ENCODE peak calls at places on chromosome 12, in nine cellular contexts. E, A, I, Z, O, G, X, J and M are unnamed samples.
A peak's percentile ranks its signal among the peaks of the same experiment; 100 is the strongest.

GRCh38 chr12:58633479-58633878 is 286.8 kb downstream of the LRIG3 start:
- DNase-seq in E (no peak), A (peak; percentile 80), I (no peak), Z (no peak), O (no peak), G (no peak), X (no peak), J (no peak), M (no peak)

GRCh38 chr12:90628213-90628612 is 326.8 kb downstream of the CCER1 start:
- DNase-seq in E (no peak), A (peak; percentile 1), I (no peak), Z (no peak), O (no peak), G (no peak), X (no peak), J (no peak), M (no peak)

GRCh38 chr12:58775396-58775795 is 144.9 kb downstream of the LRIG3 start:
- DNase-seq in E (no peak), A (no peak), I (no peak), Z (no peak), O (no peak), G (no peak), X (no peak), J (no peak), M (no peak)

GRCh38 chr12:54074308-54074707 is 20.7 kb downstream of the HOXC4 start:
- DNase-seq in E (no peak), A (no peak), I (no peak), Z (no peak), O (peak; percentile 17), G (no peak), X (no peak), J (no peak), M (no peak)

GRCh38 chr12:27779416-27779815 is 617 bp upstream of the KLHL42 start:
- DNase-seq in E (no peak), A (no peak), I (no peak), Z (peak; percentile 14), O (peak; percentile 41), G (no peak), X (no peak), J (no peak), M (no peak)

GRCh38 chr12:132459270-132459669 is 30.7 kb upstream of the FBRSL1 start:
- DNase-seq in E (no peak), A (no peak), I (no peak), Z (no peak), O (no peak), G (no peak), X (no peak), J (no peak), M (no peak)

GRCh38 chr12:75480469-75480949 is at the start of gene GLIPR1:
- DNase-seq in E (peak; percentile 99), A (peak; percentile 99), I (no peak), Z (peak; percentile 68), O (no peak), G (peak; percentile 54), X (peak; percentile 52), J (peak; percentile 82), M (peak; percentile 89)

GRCh38 chr12:45348986-45349385 is 133.1 kb downstream of the ANO6 start:
- DNase-seq in E (no peak), A (no peak), I (no peak), Z (no peak), O (no peak), G (no peak), X (no peak), J (no peak), M (no peak)

GRCh38 chr12:99767809-99768208 is 120.3 kb downstream of the GARIN6 start:
- DNase-seq in E (peak; percentile 34), A (peak; percentile 1), I (peak; percentile 7), Z (no peak), O (peak; percentile 53), G (no peak), X (no peak), J (no peak), M (no peak)

GRCh38 chr12:54588110-54588831 is at the start of gene PPP1R1A:
- DNase-seq in E (no peak), A (no peak), I (no peak), Z (peak; percentile 12), O (peak; percentile 75), G (peak; percentile 48), X (no peak), J (peak; percentile 75), M (no peak)

GRCh38 chr12:98741229-98741614 is 96.1 kb downstream of the APAF1 start:
- DNase-seq in E (no peak), A (no peak), I (no peak), Z (no peak), O (no peak), G (no peak), X (no peak), J (no peak), M (no peak)

GRCh38 chr12:114369088-114369487 is 36.9 kb downstream of the TBX5 start:
- DNase-seq in E (peak; percentile 75), A (no peak), I (no peak), Z (no peak), O (no peak), G (no peak), X (no peak), J (no peak), M (no peak)
- TF ChIP-seq CTCF in E (no peak), A (no peak), I (no peak), Z (no peak), O (no peak), G (no peak), X (no peak), J (no peak), M (no peak)

DNA sequence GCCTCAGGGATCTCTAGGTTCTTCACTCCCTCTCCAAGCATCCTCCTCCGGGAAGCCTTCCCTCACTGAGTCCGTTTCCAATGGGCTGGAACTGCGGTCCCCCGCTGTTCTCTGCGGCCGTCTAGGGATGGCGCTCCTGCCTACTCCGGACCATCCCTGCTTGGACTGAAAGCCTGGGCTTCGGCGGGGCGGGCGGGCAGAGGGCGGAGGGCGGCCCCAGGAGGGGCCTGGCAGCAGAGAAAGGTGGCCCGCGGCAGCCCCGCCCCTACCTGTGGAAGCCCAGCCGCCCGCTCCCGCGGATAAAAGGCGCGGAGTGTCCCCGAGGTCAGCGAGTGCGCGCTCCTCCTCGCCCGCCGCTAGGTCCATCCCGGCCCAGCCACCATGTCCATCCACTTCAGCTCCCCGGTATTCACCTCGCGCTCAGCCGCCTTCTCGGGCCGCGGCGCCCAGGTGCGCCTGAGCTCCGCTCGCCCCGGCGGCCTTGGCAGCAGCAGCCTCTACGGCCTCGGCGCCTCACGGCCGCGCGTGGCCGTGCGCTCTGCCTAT is at the start of gene KRT7:
- DNase-seq in E (no peak), A (no peak), I (no peak), Z (no peak), O (peak; percentile 58), G (no peak), X (no peak), J (no peak), M (no peak)
- H3K4me3 ChIP-seq in E (peak within 1 kb of the TSS; percentile 46), A (peak within 1 kb of the TSS; percentile 45), I (peak within 1 kb of the TSS; percentile 39), Z (no peak within 1 kb of the TSS), O (peak within 1 kb of the TSS; percentile 65), G (no peak within 1 kb of the TSS), X (peak within 1 kb of the TSS; percentile 5), J (no peak within 1 kb of the TSS), M (no peak within 1 kb of the TSS)

DNA sequence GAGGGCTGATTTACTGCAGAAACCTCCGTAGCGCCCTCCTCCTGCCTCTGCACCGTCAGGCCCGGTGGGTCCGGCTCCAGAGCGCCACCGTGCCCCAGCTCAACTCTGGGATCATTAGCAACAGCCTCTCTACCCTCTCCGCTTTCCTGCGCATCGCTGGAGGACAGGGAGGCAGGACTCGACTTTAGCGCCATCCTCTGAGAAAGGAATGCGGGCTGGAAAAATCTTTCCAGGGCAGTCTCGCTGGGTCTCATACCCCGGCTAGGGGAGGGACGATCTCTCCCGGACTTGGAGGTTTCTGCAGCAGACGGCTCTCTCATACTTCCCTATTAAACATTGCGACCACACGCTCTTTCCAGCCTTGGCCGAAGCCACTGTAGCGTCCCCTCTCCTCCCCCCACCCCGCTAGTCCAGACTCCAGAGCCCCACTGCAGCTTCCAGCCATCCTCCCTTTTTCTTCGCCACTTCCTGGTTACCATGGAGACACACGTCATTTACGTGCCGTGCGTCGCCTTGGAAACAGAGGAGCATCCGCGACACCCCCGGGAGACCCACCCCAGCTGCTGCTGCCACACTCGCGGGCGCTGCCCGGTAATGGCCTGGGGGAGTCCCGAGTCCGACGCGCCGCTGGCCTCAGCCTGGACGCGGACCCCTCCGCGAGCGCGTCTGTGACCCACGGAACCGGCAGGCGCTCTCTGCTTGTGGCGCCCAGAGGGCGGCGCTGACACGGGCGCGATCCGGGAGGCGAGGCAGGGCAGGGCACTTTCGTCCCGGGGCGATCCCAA is at the start of gene CCDC184:
- DNase-seq in E (peak; percentile 70), A (peak; percentile 68), I (peak; percentile 57), Z (peak; percentile 60), O (peak; percentile 95), G (peak; percentile 62), X (no peak), J (peak; percentile 74), M (peak; percentile 63)
- TF ChIP-seq CTCF in E (peak; percentile 38), A (no peak), I (peak; percentile 44), Z (peak; percentile 36), O (peak; percentile 31), G (peak; percentile 61), X (peak; percentile 47), J (peak; percentile 17), M (peak; percentile 25)

GRCh38 chr12:93373847-93374723 is 3.6 kb upstream of the NUDT4 start:
- DNase-seq in E (no peak), A (no peak), I (no peak), Z (peak; percentile 35), O (peak; percentile 45), G (no peak), X (no peak), J (no peak), M (no peak)

GRCh38 chr12:93378373-93379310 is 917 bp downstream of the NUDT4 start:
- DNase-seq in E (peak; percentile 92), A (peak; percentile 83), I (no peak), Z (peak; percentile 46), O (peak; percentile 62), G (peak; percentile 36), X (no peak), J (peak; percentile 62), M (peak; percentile 10)

GRCh38 chr12:93375906-93376305 is 1.8 kb upstream of the NUDT4 start:
- DNase-seq in E (no peak), A (no peak), I (no peak), Z (no peak), O (no peak), G (no peak), X (no peak), J (no peak), M (no peak)

GRCh38 chr12:93377252-93377542 is 528 bp upstream of the NUDT4 start:
- DNase-seq in E (no peak), A (no peak), I (no peak), Z (no peak), O (no peak), G (no peak), X (no peak), J (no peak), M (no peak)

DNA sequence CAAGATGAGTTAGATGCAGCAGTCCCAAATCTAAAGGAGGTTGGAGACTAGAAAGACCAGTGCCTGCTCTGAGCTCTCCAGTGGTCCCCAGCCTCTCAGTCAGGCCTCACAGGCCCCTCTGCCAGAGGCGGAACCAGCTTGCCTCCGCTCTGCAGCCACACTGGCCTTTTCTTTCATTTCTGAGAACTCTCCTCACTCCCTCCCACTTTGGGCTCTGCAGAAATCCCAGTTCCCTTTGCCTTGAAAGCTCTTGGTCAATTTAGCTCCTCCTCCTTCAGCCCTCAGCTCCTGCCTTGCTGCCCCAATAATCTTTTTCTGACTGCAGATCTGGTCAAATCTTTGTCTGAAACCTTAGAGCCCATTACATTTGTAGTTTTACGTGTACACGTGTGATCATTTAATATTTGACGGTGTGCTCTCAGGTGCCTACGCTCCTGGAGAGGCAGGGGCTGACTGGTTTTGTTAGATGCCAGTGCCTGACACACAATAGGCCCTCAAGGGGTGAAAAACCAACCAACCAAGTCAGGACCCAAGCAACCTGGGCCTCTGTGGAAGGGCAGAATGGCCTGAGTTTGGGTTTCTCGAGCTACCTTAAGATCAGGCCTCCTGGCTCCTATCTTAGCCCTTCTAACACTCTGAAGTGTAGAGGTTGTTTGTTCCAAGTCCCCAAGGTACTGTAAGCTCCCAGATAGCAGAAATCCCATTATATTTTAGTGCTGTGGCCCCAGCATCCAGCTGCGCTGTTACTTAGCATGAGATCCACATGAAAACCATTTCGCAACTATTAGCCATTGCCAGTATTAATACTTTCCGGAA is 1.1 kb upstream of the NUDT4 start:
- DNase-seq in E (peak; percentile 56), A (no peak), I (no peak), Z (peak; percentile 51), O (peak; percentile 65), G (peak; percentile 34), X (no peak), J (no peak), M (no peak)
- H3K4me3 ChIP-seq in E (peak overlapping the region; percentile 76), A (peak overlapping the region; percentile 71), I (peak overlapping the region; percentile 86), Z (no peak overlapping the region), O (peak overlapping the region; percentile 99), G (peak overlapping the region; percentile 77), X (peak overlapping the region; percentile 56), J (peak overlapping the region; percentile 78), M (peak overlapping the region; percentile 94)